ENCODE peak calls at places on chromosomes 11 and 22, in six cellular contexts. One of them, this sample, is unnamed.

GRCh38 chr11:32081129-32081641 is 9.7 kb upstream of the RCN1 start:
- DNase-seq in cardiac muscle cell: no peak
- DNase-seq in tibial artery: no peak
- DNase-seq in gastrocnemius medialis: peak; percentile 12
- DNase-seq in astrocyte of the spinal cord: peak; percentile 38
- DNase-seq in Peyer's patch: no peak
- DNase-seq in this sample: no peak

GRCh38 chr11:75715688-75716087 is 1.9 kb upstream of the MOGAT2 start:
- DNase-seq in cardiac muscle cell: no peak
- DNase-seq in tibial artery: no peak
- DNase-seq in gastrocnemius medialis: no peak
- DNase-seq in astrocyte of the spinal cord: no peak
- DNase-seq in Peyer's patch: no peak
- DNase-seq in this sample: no peak

GRCh38 chr11:111419641-111420327 is 40.7 kb upstream of the POU2AF1 start:
- DNase-seq in cardiac muscle cell: no peak
- DNase-seq in tibial artery: peak; percentile 37
- DNase-seq in gastrocnemius medialis: peak; percentile 21
- DNase-seq in astrocyte of the spinal cord: no peak
- DNase-seq in Peyer's patch: no peak
- DNase-seq in this sample: no peak

GRCh38 chr22:36739185-36739584 is 35.6 kb upstream of the CACNG2 start:
- DNase-seq in cardiac muscle cell: no peak
- DNase-seq in tibial artery: no peak
- DNase-seq in gastrocnemius medialis: no peak
- DNase-seq in astrocyte of the spinal cord: no peak
- DNase-seq in Peyer's patch: no peak
- DNase-seq in this sample: no peak

GRCh38 chr22:49825944-49826602 is 1.6 kb downstream of the BRD1 start:
- DNase-seq in cardiac muscle cell: no peak
- DNase-seq in tibial artery: no peak
- DNase-seq in gastrocnemius medialis: no peak
- DNase-seq in astrocyte of the spinal cord: peak; percentile 37
- DNase-seq in Peyer's patch: peak; percentile 71
- DNase-seq in this sample: no peak

GRCh38 chr22:36606114-36606513 is 77.1 kb upstream of the EIF3D start:
- DNase-seq in cardiac muscle cell: no peak
- DNase-seq in tibial artery: no peak
- DNase-seq in gastrocnemius medialis: no peak
- DNase-seq in astrocyte of the spinal cord: no peak
- DNase-seq in Peyer's patch: peak; percentile 36
- DNase-seq in this sample: no peak

GRCh38 chr11:78759067-78759466 is 184.4 kb upstream of the NARS2 start:
- DNase-seq in cardiac muscle cell: no peak
- DNase-seq in tibial artery: no peak
- DNase-seq in gastrocnemius medialis: no peak
- DNase-seq in astrocyte of the spinal cord: no peak
- DNase-seq in Peyer's patch: no peak
- DNase-seq in this sample: no peak

GRCh38 chr22:46010177-46010867 is 33.4 kb upstream of the WNT7B start:
- DNase-seq in cardiac muscle cell: no peak
- DNase-seq in tibial artery: no peak
- DNase-seq in gastrocnemius medialis: peak; percentile 14
- DNase-seq in astrocyte of the spinal cord: peak; percentile 72
- DNase-seq in Peyer's patch: no peak
- DNase-seq in this sample: no peak

GRCh38 chr22:23270212-23270733 is 90.0 kb downstream of the BCR start:
- DNase-seq in cardiac muscle cell: no peak
- DNase-seq in tibial artery: no peak
- DNase-seq in gastrocnemius medialis: no peak
- DNase-seq in astrocyte of the spinal cord: no peak
- DNase-seq in Peyer's patch: no peak
- DNase-seq in this sample: no peak

GRCh38 chr22:23287136-23288095 is 107.1 kb downstream of the BCR start:
- DNase-seq in cardiac muscle cell: no peak
- DNase-seq in tibial artery: no peak
- DNase-seq in gastrocnemius medialis: no peak
- DNase-seq in astrocyte of the spinal cord: no peak
- DNase-seq in Peyer's patch: no peak
- DNase-seq in this sample: no peak

GRCh38 chr11:116513894-116514293 is 258.9 kb downstream of the BUD13 start:
- DNase-seq in cardiac muscle cell: peak; percentile 30
- DNase-seq in tibial artery: no peak
- DNase-seq in gastrocnemius medialis: no peak
- DNase-seq in astrocyte of the spinal cord: peak; percentile 15
- DNase-seq in Peyer's patch: peak; percentile 85
- DNase-seq in this sample: peak; percentile 8

GRCh38 chr11:94581926-94582325 is 14.8 kb downstream of the PIWIL4 start:
- DNase-seq in cardiac muscle cell: no peak
- DNase-seq in tibial artery: no peak
- DNase-seq in gastrocnemius medialis: no peak
- DNase-seq in astrocyte of the spinal cord: no peak
- DNase-seq in Peyer's patch: no peak
- DNase-seq in this sample: no peak

GRCh38 chr11:47160753-47161133 is 15.9 kb downstream of the ARFGAP2 start:
- DNase-seq in cardiac muscle cell: no peak
- DNase-seq in tibial artery: no peak
- DNase-seq in gastrocnemius medialis: no peak
- DNase-seq in astrocyte of the spinal cord: no peak
- DNase-seq in Peyer's patch: no peak
- DNase-seq in this sample: no peak

GRCh38 chr11:16279524-16279923 is 76.8 kb downstream of the SOX6 start:
- DNase-seq in cardiac muscle cell: no peak
- DNase-seq in tibial artery: no peak
- DNase-seq in gastrocnemius medialis: no peak
- DNase-seq in astrocyte of the spinal cord: no peak
- DNase-seq in Peyer's patch: no peak
- DNase-seq in this sample: no peak

GRCh38 chr22:48593551-48593950 is 1234.1 kb downstream of the BRD1 start:
- DNase-seq in cardiac muscle cell: no peak
- DNase-seq in tibial artery: no peak
- DNase-seq in gastrocnemius medialis: no peak
- DNase-seq in astrocyte of the spinal cord: no peak
- DNase-seq in Peyer's patch: no peak
- DNase-seq in this sample: no peak

GRCh38 chr22:50672471-50673230 is at the start of gene SHANK3:
- DNase-seq in cardiac muscle cell: no peak
- DNase-seq in tibial artery: peak; percentile 28
- DNase-seq in gastrocnemius medialis: peak; percentile 21
- DNase-seq in astrocyte of the spinal cord: no peak
- DNase-seq in Peyer's patch: peak; percentile 49
- DNase-seq in this sample: no peak

GRCh38 chr11:109972939-109973338 is 120.3 kb upstream of the ZC3H12C start:
- DNase-seq in cardiac muscle cell: no peak
- DNase-seq in tibial artery: no peak
- DNase-seq in gastrocnemius medialis: no peak
- DNase-seq in astrocyte of the spinal cord: no peak
- DNase-seq in Peyer's patch: no peak
- DNase-seq in this sample: no peak

GRCh38 chr11:59560702-59561469 is 49.5 kb downstream of the OR4D9 start:
- DNase-seq in cardiac muscle cell: peak; percentile 89
- DNase-seq in tibial artery: peak; percentile 88
- DNase-seq in gastrocnemius medialis: peak; percentile 88
- DNase-seq in astrocyte of the spinal cord: peak; percentile 89
- DNase-seq in Peyer's patch: peak; percentile 96
- DNase-seq in this sample: peak; percentile 68

GRCh38 chr11:74683279-74683871 is 47.9 kb downstream of the CHRDL2 start:
- DNase-seq in cardiac muscle cell: no peak
- DNase-seq in tibial artery: peak; percentile 21
- DNase-seq in gastrocnemius medialis: no peak
- DNase-seq in astrocyte of the spinal cord: no peak
- DNase-seq in Peyer's patch: no peak
- DNase-seq in this sample: no peak

GRCh38 chr11:107785401-107785800 is 73.2 kb downstream of the SLC35F2 start:
- DNase-seq in cardiac muscle cell: no peak
- DNase-seq in tibial artery: no peak
- DNase-seq in gastrocnemius medialis: no peak
- DNase-seq in astrocyte of the spinal cord: no peak
- DNase-seq in Peyer's patch: no peak
- DNase-seq in this sample: no peak

GRCh38 chr11:113992459-113993105 is 17.7 kb downstream of the HTR3A start:
- DNase-seq in cardiac muscle cell: no peak
- DNase-seq in tibial artery: no peak
- DNase-seq in gastrocnemius medialis: no peak
- DNase-seq in astrocyte of the spinal cord: no peak
- DNase-seq in Peyer's patch: no peak
- DNase-seq in this sample: no peak

GRCh38 chr11:14186376-14186775 is 172.6 kb downstream of the RRAS2 start:
- DNase-seq in cardiac muscle cell: no peak
- DNase-seq in tibial artery: no peak
- DNase-seq in gastrocnemius medialis: no peak
- DNase-seq in astrocyte of the spinal cord: no peak
- DNase-seq in Peyer's patch: no peak
- DNase-seq in this sample: no peak

DNA sequence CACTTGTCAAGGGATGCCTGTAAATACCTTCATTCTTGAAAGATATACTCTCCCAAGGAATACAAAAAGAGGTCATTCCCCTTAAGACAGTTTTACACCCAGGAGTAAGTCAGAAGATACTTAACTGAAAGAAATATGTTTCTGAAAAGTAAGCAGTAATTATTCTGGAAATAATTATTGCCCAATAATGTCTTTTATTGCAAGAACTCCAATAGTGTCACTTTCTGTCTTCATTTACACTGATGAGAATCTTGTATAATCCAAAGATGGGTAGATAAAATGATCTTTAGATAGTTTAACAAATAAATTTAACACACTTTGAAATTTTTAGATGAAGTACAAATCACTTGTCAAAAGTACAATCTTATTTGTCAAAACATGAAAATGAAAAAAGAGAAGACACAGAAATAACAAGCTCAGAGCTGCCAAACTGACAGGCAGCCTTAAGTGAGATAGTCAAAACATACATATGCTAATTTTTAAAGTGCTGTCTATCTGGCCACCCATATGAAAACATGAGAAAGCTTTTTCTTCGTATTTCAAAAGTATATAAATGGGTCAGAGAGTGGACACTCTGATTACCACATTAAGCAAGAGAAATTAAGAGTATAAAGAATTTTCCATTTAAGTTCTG is 225.1 kb downstream of the TTC28 start:
- DNase-seq in cardiac muscle cell: no peak
- DNase-seq in tibial artery: no peak
- DNase-seq in gastrocnemius medialis: no peak
- DNase-seq in astrocyte of the spinal cord: no peak
- DNase-seq in Peyer's patch: no peak
- DNase-seq in this sample: no peak
- TF ChIP-seq CTCF in cardiac muscle cell: no peak
- TF ChIP-seq CTCF in tibial artery: no peak
- TF ChIP-seq CTCF in gastrocnemius medialis: no peak
- TF ChIP-seq CTCF in astrocyte of the spinal cord: no peak
- TF ChIP-seq CTCF in Peyer's patch: no peak
- TF ChIP-seq CTCF in this sample: no peak

DNA sequence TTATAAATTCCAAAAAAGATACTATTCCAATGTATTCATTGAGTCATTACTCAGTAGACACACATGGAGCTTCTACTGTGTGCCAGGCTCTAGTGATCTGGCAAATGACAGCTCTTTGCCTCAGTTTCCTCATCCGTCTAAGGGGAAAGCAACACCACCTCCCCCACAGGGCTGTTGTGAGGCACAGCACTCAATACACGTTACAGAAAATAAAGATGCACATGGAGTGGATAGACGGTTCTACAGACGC is 6.5 kb upstream of the MALAT1 start:
- DNase-seq in cardiac muscle cell: no peak
- DNase-seq in tibial artery: no peak
- DNase-seq in gastrocnemius medialis: no peak
- DNase-seq in astrocyte of the spinal cord: no peak
- DNase-seq in Peyer's patch: no peak
- DNase-seq in this sample: no peak
- H3K4me3 ChIP-seq in cardiac muscle cell: no peak overlapping the region
- H3K4me3 ChIP-seq in tibial artery: peak overlapping the region; percentile 8
- H3K4me3 ChIP-seq in gastrocnemius medialis: peak overlapping the region; percentile 21
- H3K4me3 ChIP-seq in astrocyte of the spinal cord: no peak overlapping the region
- H3K4me3 ChIP-seq in Peyer's patch: no peak overlapping the region
- H3K4me3 ChIP-seq in this sample: peak overlapping the region; percentile 9

DNA sequence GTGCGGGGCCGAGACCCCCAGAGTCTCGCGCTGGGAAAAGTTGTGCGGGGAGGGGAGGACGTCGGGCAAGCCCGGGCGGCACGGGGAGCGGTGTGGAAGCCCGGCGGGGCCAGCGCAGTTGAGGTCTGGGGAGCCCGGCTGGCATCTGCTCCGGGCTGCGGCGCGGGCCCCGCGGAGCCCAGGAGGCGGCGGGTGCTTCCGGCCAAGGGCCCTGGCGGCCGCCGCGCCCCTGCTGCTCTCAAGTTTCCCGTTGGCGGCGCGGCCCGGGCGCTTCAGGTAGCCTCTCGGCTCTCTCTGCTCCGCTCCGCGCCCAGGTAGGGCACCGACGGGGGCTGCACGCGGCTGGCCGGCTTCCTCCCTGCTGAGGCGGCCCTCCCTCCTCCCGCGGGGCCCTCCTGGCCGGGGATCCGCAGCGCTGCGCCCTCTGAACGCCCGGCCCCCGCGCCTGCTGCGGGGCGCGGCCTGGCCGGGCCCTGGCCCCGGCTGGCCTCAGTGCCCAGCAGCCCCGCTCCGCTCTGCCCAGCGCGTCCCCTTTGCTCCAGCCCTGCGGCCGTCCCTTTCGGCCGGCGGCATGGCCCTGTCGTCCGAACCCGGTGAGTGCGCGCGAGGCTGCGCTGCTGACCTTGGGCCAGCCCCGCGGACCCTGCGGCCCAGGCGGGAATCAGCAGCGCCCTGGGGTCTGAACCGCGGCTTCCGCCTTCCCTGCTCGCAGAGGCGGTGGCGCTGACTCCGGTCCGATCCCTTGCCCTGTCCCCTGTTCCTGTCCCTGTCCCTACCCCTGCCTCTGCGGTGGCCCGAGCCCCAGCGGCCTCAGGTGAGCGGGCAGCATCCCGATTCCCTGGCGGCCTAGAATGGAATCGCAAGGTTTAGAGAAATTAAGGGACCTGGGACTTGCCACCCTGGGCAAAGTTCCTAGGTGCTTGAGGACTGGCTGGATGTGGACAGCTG is 4.3 kb upstream of the AMPD3 start:
- DNase-seq in cardiac muscle cell: peak; percentile 50
- DNase-seq in tibial artery: no peak
- DNase-seq in gastrocnemius medialis: peak; percentile 55
- DNase-seq in astrocyte of the spinal cord: peak; percentile 32
- DNase-seq in Peyer's patch: peak; percentile 87
- DNase-seq in this sample: no peak
- TF ChIP-seq CTCF in cardiac muscle cell: peak; percentile 56
- TF ChIP-seq CTCF in tibial artery: peak; percentile 19
- TF ChIP-seq CTCF in gastrocnemius medialis: peak; percentile 8
- TF ChIP-seq CTCF in astrocyte of the spinal cord: peak; percentile 59
- TF ChIP-seq CTCF in Peyer's patch: peak; percentile 86
- TF ChIP-seq CTCF in this sample: peak; percentile 63

DNA sequence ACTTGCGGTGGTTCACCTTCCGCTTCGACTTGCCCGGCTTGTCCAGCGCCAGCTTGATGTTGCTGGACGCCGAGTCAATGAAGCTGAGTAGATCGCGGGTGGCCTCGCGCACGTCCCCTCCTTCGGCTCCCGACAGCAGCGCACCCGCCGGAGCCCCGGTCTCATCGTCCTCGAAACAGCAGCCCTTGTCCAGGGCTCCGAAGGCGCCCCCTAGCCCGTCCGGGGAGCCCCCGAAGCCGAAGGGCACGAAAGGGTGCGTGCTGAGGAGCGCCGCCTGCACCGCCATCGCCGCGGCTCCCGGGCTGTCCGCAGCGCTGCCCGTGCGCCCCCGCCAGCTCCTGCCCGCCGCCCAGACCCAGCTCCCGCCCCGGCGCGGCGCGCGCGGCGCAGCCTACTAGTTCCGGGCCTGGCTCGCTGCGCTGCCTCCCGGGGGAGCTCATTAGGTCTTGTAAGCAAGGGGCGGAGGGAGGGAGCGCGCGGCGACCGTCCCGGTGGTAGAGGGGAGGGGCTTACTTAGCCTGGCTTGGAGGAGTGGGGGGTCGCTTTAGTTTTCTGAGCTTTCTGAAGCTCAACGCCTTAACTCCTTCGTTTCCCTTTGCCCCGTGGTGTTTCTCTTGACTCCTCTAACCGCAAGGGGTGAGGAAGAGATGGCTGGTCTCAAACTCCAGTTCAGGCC is at the start of gene FAM181B:
- DNase-seq in cardiac muscle cell: peak; percentile 85
- DNase-seq in tibial artery: peak; percentile 59
- DNase-seq in gastrocnemius medialis: no peak
- DNase-seq in astrocyte of the spinal cord: peak; percentile 25
- DNase-seq in Peyer's patch: peak; percentile 48
- DNase-seq in this sample: no peak
- H3K4me3 ChIP-seq in cardiac muscle cell: peak within 1 kb of the TSS; percentile 76
- H3K4me3 ChIP-seq in tibial artery: peak within 1 kb of the TSS; percentile 59
- H3K4me3 ChIP-seq in gastrocnemius medialis: peak within 1 kb of the TSS; percentile 55
- H3K4me3 ChIP-seq in astrocyte of the spinal cord: peak within 1 kb of the TSS; percentile 33
- H3K4me3 ChIP-seq in Peyer's patch: peak within 1 kb of the TSS; percentile 34
- H3K4me3 ChIP-seq in this sample: no peak within 1 kb of the TSS

This sample was measured in GM12864.